ENCODE peak calls at places on chromosomes 13 and 19, in nine cellular contexts. V is lower lobe of right lung; F is activated T-cell treated with anti-CD3 and anti-CD28 coated beads, Interleukin-2, amount 50 U/mL, for 1 hour; N is transverse colon; S is NCI-H510A; H is dorsolateral prefrontal cortex; X is AG04449; J is mucosa of descending colon; Y is pancreas. A is an unnamed sample.
A peak's percentile ranks its signal among the peaks of the same experiment; 100 is the strongest.

GRCh38 chr13:50615234-50615633 is 228.3 kb downstream of the DLEU7 start:
- DNase-seq in X (no peak), Y (no peak), F (no peak), V (no peak), J (no peak), S (no peak), H (no peak), N (no peak), A (no peak)

GRCh38 chr19:7863157-7863970 is 10.8 kb downstream of the PRR36 start:
- DNase-seq in F (no peak), V (no peak), N (no peak), H (no peak), S (no peak), X (no peak), J (peak; percentile 58), Y (no peak), A (no peak)

GRCh38 chr19:46442808-46443450 is 14.2 kb upstream of the PNMA8C start:
- DNase-seq in J (no peak), F (no peak), V (no peak), Y (peak; percentile 65), X (peak; percentile 14), S (no peak), N (no peak), H (no peak), A (no peak)

GRCh38 chr13:67168384-67168783 is 61.8 kb downstream of the PCDH9 start:
- DNase-seq in V (no peak), S (no peak), F (no peak), X (no peak), H (no peak), Y (no peak), N (no peak), J (no peak), A (no peak)

GRCh38 chr13:77810891-77811290 is 107.7 kb downstream of the EDNRB start:
- DNase-seq in S (no peak), Y (no peak), N (no peak), F (no peak), X (no peak), J (no peak), V (no peak), H (no peak), A (no peak)

GRCh38 chr13:20848944-20849343 is 53.6 kb downstream of the XPO4 start:
- DNase-seq in X (no peak), J (no peak), Y (no peak), N (no peak), H (no peak), F (no peak), S (no peak), V (no peak), A (peak; percentile 23)

GRCh38 chr13:34070006-34070405 is 252.1 kb downstream of the RFC3 start:
- DNase-seq in N (no peak), Y (no peak), H (no peak), S (no peak), X (no peak), F (no peak), V (no peak), J (no peak), A (no peak)

GRCh38 chr13:108230377-108230776 is 12.2 kb downstream of the ABHD13 start:
- DNase-seq in Y (no peak), F (no peak), H (no peak), S (no peak), N (no peak), V (no peak), X (no peak), J (no peak), A (no peak)

GRCh38 chr13:97339019-97339988 is 94.7 kb upstream of the RAP2A start:
- DNase-seq in F (no peak), H (no peak), S (no peak), Y (no peak), V (no peak), N (peak; percentile 41), J (no peak), X (peak; percentile 71), A (no peak)

GRCh38 chr13:31053896-31054295 is 107.8 kb downstream of the HSPH1 start:
- DNase-seq in J (no peak), N (no peak), S (no peak), H (no peak), Y (no peak), V (no peak), F (no peak), X (no peak), A (no peak)

GRCh38 chr13:48231080-48231479 is 1.9 kb upstream of the ITM2B start:
- DNase-seq in S (no peak), N (no peak), F (no peak), X (no peak), Y (no peak), J (no peak), H (no peak), V (no peak), A (no peak)

GRCh38 chr19:1744822-1745563 is 8.3 kb upstream of the ONECUT3 start:
- DNase-seq in X (no peak), N (no peak), S (no peak), H (no peak), F (no peak), J (no peak), Y (no peak), V (no peak), A (no peak)

GRCh38 chr19:42201489-42202289 is 15.8 kb downstream of the DEDD2 start:
- DNase-seq in J (peak; percentile 70), F (peak; percentile 36), V (peak; percentile 79), S (no peak), N (peak; percentile 56), Y (no peak), H (no peak), X (no peak), A (no peak)

GRCh38 chr19:33186431-33186830 is 7.7 kb upstream of the LRP3 start:
- DNase-seq in Y (no peak), J (no peak), H (no peak), S (no peak), X (no peak), N (no peak), F (no peak), V (peak; percentile 39), A (no peak)

GRCh38 chr19:6587093-6587820 is 3.7 kb downstream of the CD70 start:
- DNase-seq in H (no peak), S (no peak), V (no peak), X (no peak), Y (no peak), N (no peak), F (peak; percentile 21), J (no peak), A (no peak)

GRCh38 chr13:51148952-51149573 is 38.0 kb upstream of the C13orf42 start:
- DNase-seq in V (no peak), X (peak; percentile 28), Y (peak; percentile 49), N (peak; percentile 11), J (no peak), S (no peak), H (peak; percentile 56), F (no peak), A (peak; percentile 47)

GRCh38 chr13:109835321-109835720 is 48.9 kb upstream of the IRS2 start:
- DNase-seq in V (no peak), S (no peak), N (no peak), F (no peak), J (no peak), Y (no peak), H (no peak), X (no peak), A (no peak)

GRCh38 chr19:32675720-32676185 is at the start of gene RGS9BP:
- DNase-seq in V (peak; percentile 90), J (peak; percentile 89), Y (peak; percentile 68), S (peak; percentile 41), X (no peak), N (peak; percentile 87), F (peak; percentile 68), H (peak; percentile 78), A (peak; percentile 84)

GRCh38 chr19:16998635-16999194 is 27.9 kb downstream of the CPAMD8 start:
- DNase-seq in J (no peak), F (no peak), X (no peak), S (no peak), V (no peak), Y (no peak), N (no peak), H (no peak), A (no peak)

GRCh38 chr19:42293539-42293938 is 8.4 kb upstream of the PRR19 start:
- DNase-seq in X (no peak), V (no peak), H (no peak), N (no peak), Y (no peak), J (no peak), S (no peak), F (no peak), A (no peak)

GRCh38 chr13:76992548-76993001 is 694 bp downstream of the CLN5 start:
- DNase-seq in V (no peak), N (peak; percentile 28), Y (peak; percentile 29), S (no peak), J (peak; percentile 65), H (no peak), F (peak; percentile 42), X (no peak), A (peak; percentile 21)

GRCh38 chr13:101451641-101452040 is 834 bp upstream of the ITGBL1 start:
- DNase-seq in S (no peak), N (no peak), X (no peak), V (no peak), F (no peak), Y (no peak), H (no peak), J (no peak), A (no peak)

GRCh38 chr13:44365008-44365407 is 8.6 kb upstream of the SERP2 start:
- DNase-seq in J (no peak), S (no peak), Y (no peak), X (no peak), F (no peak), H (no peak), V (no peak), N (no peak), A (no peak)

GRCh38 chr19:40089462-40089861 is 1.3 kb downstream of the ZNF780A start:
- DNase-seq in X (no peak), Y (no peak), N (no peak), J (no peak), H (no peak), V (no peak), F (no peak), S (no peak), A (peak; percentile 13)

GRCh38 chr19:2685204-2685704 is 17.2 kb downstream of the GNG7 start:
- DNase-seq in F (no peak), X (no peak), H (no peak), V (no peak), N (no peak), J (no peak), Y (no peak), S (no peak), A (no peak)

GRCh38 chr19:7869453-7869909 is 4.7 kb downstream of the PRR36 start:
- DNase-seq in S (no peak), F (peak; percentile 94), J (no peak), V (peak; percentile 74), N (peak; percentile 79), H (no peak), Y (peak; percentile 85), X (no peak), A (peak; percentile 45)

A was measured in SJCRH30.